ENCODE peak calls at places on chromosomes 3 and 15, in nine cellular contexts. One of them, this sample, is unnamed.

GRCh38 chr3:58534592-58535494 is 2.1 kb downstream of the ACOX2 start:
- DNase-seq in NCI-H510A treated with DMSO at 0.1 percent for 48 hours: no peak
- DNase-seq in NCI-H345: no peak
- DNase-seq in AG20443: no peak
- DNase-seq in NB4: no peak
- DNase-seq in stimulated activated CD4-positive, alpha-beta T cell treated with anti-CD3 and anti-CD28 coated beads, Interleukin-15, amount 100 ng/mL, for 1 hour: no peak
- DNase-seq in COR-L47: no peak
- DNase-seq in HCT116: no peak
- DNase-seq in amygdala: no peak
- DNase-seq in this sample: no peak

GRCh38 chr15:64024172-64025050 is 21.9 kb downstream of the DAPK2 start:
- DNase-seq in HCT116: no peak
- DNase-seq in NB4: peak
- DNase-seq in AG20443: no peak
- DNase-seq in stimulated activated CD4-positive, alpha-beta T cell treated with anti-CD3 and anti-CD28 coated beads, Interleukin-15, amount 100 ng/mL, for 1 hour: no peak
- DNase-seq in NCI-H345: no peak
- DNase-seq in COR-L47: no peak
- DNase-seq in NCI-H510A treated with DMSO at 0.1 percent for 48 hours: no peak
- DNase-seq in amygdala: no peak
- DNase-seq in this sample: no peak

GRCh38 chr15:45449387-45449786 is 71.0 kb upstream of the GATM start:
- DNase-seq in COR-L47: no peak
- DNase-seq in amygdala: no peak
- DNase-seq in HCT116: no peak
- DNase-seq in AG20443: no peak
- DNase-seq in NB4: no peak
- DNase-seq in NCI-H510A treated with DMSO at 0.1 percent for 48 hours: no peak
- DNase-seq in stimulated activated CD4-positive, alpha-beta T cell treated with anti-CD3 and anti-CD28 coated beads, Interleukin-15, amount 100 ng/mL, for 1 hour: no peak
- DNase-seq in NCI-H345: no peak
- DNase-seq in this sample: no peak

GRCh38 chr3:161171113-161171512 is 50.0 kb upstream of the NMD3 start:
- DNase-seq in AG20443: peak
- DNase-seq in NCI-H510A treated with DMSO at 0.1 percent for 48 hours: no peak
- DNase-seq in amygdala: no peak
- DNase-seq in COR-L47: no peak
- DNase-seq in NB4: peak
- DNase-seq in stimulated activated CD4-positive, alpha-beta T cell treated with anti-CD3 and anti-CD28 coated beads, Interleukin-15, amount 100 ng/mL, for 1 hour: no peak
- DNase-seq in HCT116: no peak
- DNase-seq in NCI-H345: no peak
- DNase-seq in this sample: no peak

GRCh38 chr3:123027292-123028232 is at the start of gene SEMA5B:
- DNase-seq in COR-L47: peak
- DNase-seq in NB4: no peak
- DNase-seq in NCI-H345: peak
- DNase-seq in NCI-H510A treated with DMSO at 0.1 percent for 48 hours: no peak
- DNase-seq in HCT116: no peak
- DNase-seq in AG20443: peak
- DNase-seq in stimulated activated CD4-positive, alpha-beta T cell treated with anti-CD3 and anti-CD28 coated beads, Interleukin-15, amount 100 ng/mL, for 1 hour: no peak
- DNase-seq in amygdala: no peak
- DNase-seq in this sample: no peak

GRCh38 chr3:104437891-104438290 is 928.8 kb upstream of the ALCAM start:
- DNase-seq in HCT116: no peak
- DNase-seq in AG20443: peak
- DNase-seq in amygdala: peak
- DNase-seq in stimulated activated CD4-positive, alpha-beta T cell treated with anti-CD3 and anti-CD28 coated beads, Interleukin-15, amount 100 ng/mL, for 1 hour: no peak
- DNase-seq in NCI-H345: peak
- DNase-seq in NCI-H510A treated with DMSO at 0.1 percent for 48 hours: no peak
- DNase-seq in NB4: no peak
- DNase-seq in COR-L47: peak
- DNase-seq in this sample: peak

GRCh38 chr3:61926913-61927312 is 365.5 kb downstream of the PTPRG start:
- DNase-seq in NCI-H510A treated with DMSO at 0.1 percent for 48 hours: no peak
- DNase-seq in NB4: no peak
- DNase-seq in COR-L47: no peak
- DNase-seq in AG20443: peak
- DNase-seq in amygdala: no peak
- DNase-seq in stimulated activated CD4-positive, alpha-beta T cell treated with anti-CD3 and anti-CD28 coated beads, Interleukin-15, amount 100 ng/mL, for 1 hour: no peak
- DNase-seq in NCI-H345: no peak
- DNase-seq in HCT116: no peak
- DNase-seq in this sample: no peak

GRCh38 chr3:159432721-159433300 is 555.8 kb upstream of the IL12A start:
- DNase-seq in NCI-H510A treated with DMSO at 0.1 percent for 48 hours: no peak
- DNase-seq in stimulated activated CD4-positive, alpha-beta T cell treated with anti-CD3 and anti-CD28 coated beads, Interleukin-15, amount 100 ng/mL, for 1 hour: no peak
- DNase-seq in COR-L47: no peak
- DNase-seq in AG20443: peak
- DNase-seq in NB4: no peak
- DNase-seq in HCT116: no peak
- DNase-seq in amygdala: no peak
- DNase-seq in NCI-H345: no peak
- DNase-seq in this sample: no peak

GRCh38 chr3:30598663-30599545 is 7.5 kb upstream of the TGFBR2 start:
- DNase-seq in AG20443: no peak
- DNase-seq in HCT116: no peak
- DNase-seq in amygdala: no peak
- DNase-seq in stimulated activated CD4-positive, alpha-beta T cell treated with anti-CD3 and anti-CD28 coated beads, Interleukin-15, amount 100 ng/mL, for 1 hour: no peak
- DNase-seq in NCI-H345: no peak
- DNase-seq in NCI-H510A treated with DMSO at 0.1 percent for 48 hours: no peak
- DNase-seq in COR-L47: no peak
- DNase-seq in NB4: no peak
- DNase-seq in this sample: no peak

GRCh38 chr15:25501828-25502446 is 63.1 kb upstream of the UBE3A start:
- DNase-seq in NB4: peak
- DNase-seq in AG20443: peak
- DNase-seq in amygdala: no peak
- DNase-seq in stimulated activated CD4-positive, alpha-beta T cell treated with anti-CD3 and anti-CD28 coated beads, Interleukin-15, amount 100 ng/mL, for 1 hour: no peak
- DNase-seq in COR-L47: peak
- DNase-seq in NCI-H510A treated with DMSO at 0.1 percent for 48 hours: peak
- DNase-seq in NCI-H345: peak
- DNase-seq in HCT116: peak
- DNase-seq in this sample: no peak

GRCh38 chr3:159480046-159480445 is 508.6 kb upstream of the IL12A start:
- DNase-seq in NCI-H510A treated with DMSO at 0.1 percent for 48 hours: no peak
- DNase-seq in AG20443: no peak
- DNase-seq in amygdala: no peak
- DNase-seq in stimulated activated CD4-positive, alpha-beta T cell treated with anti-CD3 and anti-CD28 coated beads, Interleukin-15, amount 100 ng/mL, for 1 hour: no peak
- DNase-seq in NCI-H345: no peak
- DNase-seq in COR-L47: no peak
- DNase-seq in HCT116: no peak
- DNase-seq in NB4: no peak
- DNase-seq in this sample: no peak

GRCh38 chr3:146382386-146382785 is 87.0 kb downstream of the PLSCR2 start:
- DNase-seq in NB4: no peak
- DNase-seq in stimulated activated CD4-positive, alpha-beta T cell treated with anti-CD3 and anti-CD28 coated beads, Interleukin-15, amount 100 ng/mL, for 1 hour: no peak
- DNase-seq in HCT116: peak
- DNase-seq in COR-L47: peak
- DNase-seq in NCI-H345: no peak
- DNase-seq in AG20443: no peak
- DNase-seq in amygdala: no peak
- DNase-seq in NCI-H510A treated with DMSO at 0.1 percent for 48 hours: no peak
- DNase-seq in this sample: no peak

GRCh38 chr3:65110661-65111060 is 422.9 kb upstream of the ADAMTS9 start:
- DNase-seq in AG20443: no peak
- DNase-seq in NCI-H510A treated with DMSO at 0.1 percent for 48 hours: no peak
- DNase-seq in NB4: no peak
- DNase-seq in NCI-H345: no peak
- DNase-seq in stimulated activated CD4-positive, alpha-beta T cell treated with anti-CD3 and anti-CD28 coated beads, Interleukin-15, amount 100 ng/mL, for 1 hour: no peak
- DNase-seq in COR-L47: no peak
- DNase-seq in HCT116: no peak
- DNase-seq in amygdala: no peak
- DNase-seq in this sample: no peak

GRCh38 chr15:41904487-41905359 is 10.9 kb upstream of the SPTBN5 start:
- DNase-seq in amygdala: no peak
- DNase-seq in NB4: peak
- DNase-seq in HCT116: peak
- DNase-seq in NCI-H345: peak
- DNase-seq in stimulated activated CD4-positive, alpha-beta T cell treated with anti-CD3 and anti-CD28 coated beads, Interleukin-15, amount 100 ng/mL, for 1 hour: peak
- DNase-seq in AG20443: peak
- DNase-seq in COR-L47: peak
- DNase-seq in NCI-H510A treated with DMSO at 0.1 percent for 48 hours: peak
- DNase-seq in this sample: peak

GRCh38 chr3:100042144-100042543 is 72.2 kb downstream of the FILIP1L start:
- DNase-seq in NCI-H345: no peak
- DNase-seq in NCI-H510A treated with DMSO at 0.1 percent for 48 hours: no peak
- DNase-seq in AG20443: peak
- DNase-seq in COR-L47: no peak
- DNase-seq in amygdala: no peak
- DNase-seq in stimulated activated CD4-positive, alpha-beta T cell treated with anti-CD3 and anti-CD28 coated beads, Interleukin-15, amount 100 ng/mL, for 1 hour: no peak
- DNase-seq in NB4: no peak
- DNase-seq in HCT116: no peak
- DNase-seq in this sample: no peak

GRCh38 chr15:76056931-76057330 is 2.9 kb upstream of the TMEM266 start:
- DNase-seq in AG20443: no peak
- DNase-seq in NCI-H510A treated with DMSO at 0.1 percent for 48 hours: no peak
- DNase-seq in stimulated activated CD4-positive, alpha-beta T cell treated with anti-CD3 and anti-CD28 coated beads, Interleukin-15, amount 100 ng/mL, for 1 hour: no peak
- DNase-seq in HCT116: no peak
- DNase-seq in COR-L47: no peak
- DNase-seq in NCI-H345: no peak
- DNase-seq in NB4: peak
- DNase-seq in amygdala: no peak
- DNase-seq in this sample: no peak

GRCh38 chr3:148459931-148460513 is 237.7 kb upstream of the AGTR1 start:
- DNase-seq in HCT116: peak
- DNase-seq in stimulated activated CD4-positive, alpha-beta T cell treated with anti-CD3 and anti-CD28 coated beads, Interleukin-15, amount 100 ng/mL, for 1 hour: no peak
- DNase-seq in COR-L47: no peak
- DNase-seq in amygdala: no peak
- DNase-seq in NCI-H345: no peak
- DNase-seq in AG20443: peak
- DNase-seq in NCI-H510A treated with DMSO at 0.1 percent for 48 hours: no peak
- DNase-seq in NB4: peak
- DNase-seq in this sample: no peak

GRCh38 chr3:194103475-194103874 is 32.5 kb upstream of the HES1 start:
- DNase-seq in HCT116: no peak
- DNase-seq in NCI-H345: no peak
- DNase-seq in NCI-H510A treated with DMSO at 0.1 percent for 48 hours: no peak
- DNase-seq in stimulated activated CD4-positive, alpha-beta T cell treated with anti-CD3 and anti-CD28 coated beads, Interleukin-15, amount 100 ng/mL, for 1 hour: peak
- DNase-seq in NB4: no peak
- DNase-seq in COR-L47: no peak
- DNase-seq in amygdala: no peak
- DNase-seq in AG20443: no peak
- DNase-seq in this sample: no peak

GRCh38 chr15:99386429-99386828 is 135.1 kb downstream of the LRRC28 start:
- DNase-seq in NCI-H510A treated with DMSO at 0.1 percent for 48 hours: no peak
- DNase-seq in COR-L47: no peak
- DNase-seq in NCI-H345: no peak
- DNase-seq in stimulated activated CD4-positive, alpha-beta T cell treated with anti-CD3 and anti-CD28 coated beads, Interleukin-15, amount 100 ng/mL, for 1 hour: no peak
- DNase-seq in HCT116: no peak
- DNase-seq in AG20443: no peak
- DNase-seq in NB4: no peak
- DNase-seq in amygdala: no peak
- DNase-seq in this sample: no peak

GRCh38 chr15:77632760-77633133 is at the start of gene LINGO1:
- DNase-seq in NCI-H510A treated with DMSO at 0.1 percent for 48 hours: no peak
- DNase-seq in COR-L47: no peak
- DNase-seq in NCI-H345: peak
- DNase-seq in AG20443: peak
- DNase-seq in NB4: peak
- DNase-seq in amygdala: peak
- DNase-seq in stimulated activated CD4-positive, alpha-beta T cell treated with anti-CD3 and anti-CD28 coated beads, Interleukin-15, amount 100 ng/mL, for 1 hour: no peak
- DNase-seq in HCT116: no peak
- DNase-seq in this sample: peak

GRCh38 chr3:168322941-168323340 is 227.2 kb upstream of the GOLIM4 start:
- DNase-seq in COR-L47: no peak
- DNase-seq in amygdala: no peak
- DNase-seq in stimulated activated CD4-positive, alpha-beta T cell treated with anti-CD3 and anti-CD28 coated beads, Interleukin-15, amount 100 ng/mL, for 1 hour: no peak
- DNase-seq in NB4: no peak
- DNase-seq in NCI-H510A treated with DMSO at 0.1 percent for 48 hours: no peak
- DNase-seq in HCT116: no peak
- DNase-seq in NCI-H345: no peak
- DNase-seq in AG20443: no peak
- DNase-seq in this sample: no peak

GRCh38 chr3:151460774-151461450 is at the start of gene IGSF10:
- DNase-seq in NB4: no peak
- DNase-seq in stimulated activated CD4-positive, alpha-beta T cell treated with anti-CD3 and anti-CD28 coated beads, Interleukin-15, amount 100 ng/mL, for 1 hour: no peak
- DNase-seq in NCI-H510A treated with DMSO at 0.1 percent for 48 hours: peak
- DNase-seq in NCI-H345: peak
- DNase-seq in HCT116: no peak
- DNase-seq in amygdala: no peak
- DNase-seq in COR-L47: no peak
- DNase-seq in AG20443: peak
- DNase-seq in this sample: peak

GRCh38 chr15:29682781-29683180 is 139.5 kb downstream of the TJP1 start:
- DNase-seq in NB4: no peak
- DNase-seq in HCT116: no peak
- DNase-seq in NCI-H345: no peak
- DNase-seq in stimulated activated CD4-positive, alpha-beta T cell treated with anti-CD3 and anti-CD28 coated beads, Interleukin-15, amount 100 ng/mL, for 1 hour: no peak
- DNase-seq in COR-L47: no peak
- DNase-seq in amygdala: no peak
- DNase-seq in NCI-H510A treated with DMSO at 0.1 percent for 48 hours: no peak
- DNase-seq in AG20443: no peak
- DNase-seq in this sample: no peak

GRCh38 chr3:63450023-63450422 is 171.9 kb downstream of the SYNPR start:
- DNase-seq in NCI-H510A treated with DMSO at 0.1 percent for 48 hours: no peak
- DNase-seq in stimulated activated CD4-positive, alpha-beta T cell treated with anti-CD3 and anti-CD28 coated beads, Interleukin-15, amount 100 ng/mL, for 1 hour: no peak
- DNase-seq in amygdala: no peak
- DNase-seq in NB4: no peak
- DNase-seq in AG20443: no peak
- DNase-seq in COR-L47: no peak
- DNase-seq in NCI-H345: no peak
- DNase-seq in HCT116: no peak
- DNase-seq in this sample: no peak

GRCh38 chr15:64443747-64444621 is 16.4 kb upstream of the ZNF609 start:
- DNase-seq in NCI-H510A treated with DMSO at 0.1 percent for 48 hours: no peak
- DNase-seq in NCI-H345: no peak
- DNase-seq in COR-L47: no peak
- DNase-seq in amygdala: no peak
- DNase-seq in NB4: no peak
- DNase-seq in AG20443: peak
- DNase-seq in stimulated activated CD4-positive, alpha-beta T cell treated with anti-CD3 and anti-CD28 coated beads, Interleukin-15, amount 100 ng/mL, for 1 hour: no peak
- DNase-seq in HCT116: peak
- DNase-seq in this sample: no peak

GRCh38 chr15:40909662-40910625 is 15.7 kb downstream of the VPS18 start:
- DNase-seq in AG20443: peak
- DNase-seq in NCI-H510A treated with DMSO at 0.1 percent for 48 hours: no peak
- DNase-seq in NCI-H345: no peak
- DNase-seq in NB4: peak
- DNase-seq in COR-L47: no peak
- DNase-seq in stimulated activated CD4-positive, alpha-beta T cell treated with anti-CD3 and anti-CD28 coated beads, Interleukin-15, amount 100 ng/mL, for 1 hour: no peak
- DNase-seq in HCT116: no peak
- DNase-seq in amygdala: no peak
- DNase-seq in this sample: no peak

GRCh38 chr3:81910244-81910852 is 148.9 kb upstream of the GBE1 start:
- DNase-seq in NCI-H510A treated with DMSO at 0.1 percent for 48 hours: peak
- DNase-seq in amygdala: no peak
- DNase-seq in NCI-H345: peak
- DNase-seq in stimulated activated CD4-positive, alpha-beta T cell treated with anti-CD3 and anti-CD28 coated beads, Interleukin-15, amount 100 ng/mL, for 1 hour: no peak
- DNase-seq in COR-L47: no peak
- DNase-seq in HCT116: peak
- DNase-seq in NB4: peak
- DNase-seq in AG20443: peak
- DNase-seq in this sample: no peak

GRCh38 chr15:66131200-66131599 is 122.3 kb downstream of the MEGF11 start:
- DNase-seq in NB4: no peak
- DNase-seq in HCT116: no peak
- DNase-seq in amygdala: no peak
- DNase-seq in NCI-H345: no peak
- DNase-seq in NCI-H510A treated with DMSO at 0.1 percent for 48 hours: peak
- DNase-seq in COR-L47: no peak
- DNase-seq in AG20443: no peak
- DNase-seq in stimulated activated CD4-positive, alpha-beta T cell treated with anti-CD3 and anti-CD28 coated beads, Interleukin-15, amount 100 ng/mL, for 1 hour: no peak
- DNase-seq in this sample: no peak

This sample was measured in substantia nigra.